ENCODE peak calls at places on chromosomes 1 and 21, in seven cellular contexts. K, M, P, Y, E, T and H are unnamed samples.

GRCh38 chr1:109947582-109948284 is 36.8 kb upstream of the AHCYL1 start:
- DNase-seq in K (no peak), Y (no peak), T (no peak), P (no peak), E (no peak), M (no peak), H (no peak)

GRCh38 chr1:245396615-245397014 is 241.8 kb downstream of the KIF26B start:
- DNase-seq in P (no peak), M (no peak), T (no peak), Y (no peak), K (no peak), E (no peak), H (no peak)

GRCh38 chr21:46621457-46622182 is 13.9 kb upstream of the PRMT2 start:
- DNase-seq in P (no peak), Y (no peak), M (no peak), T (no peak), K (no peak), E (peak; percentile 73), H (no peak)

GRCh38 chr1:170483041-170483440 is 48.9 kb upstream of the GORAB start:
- DNase-seq in T (no peak), P (no peak), E (no peak), K (no peak), Y (no peak), M (no peak), H (no peak)

GRCh38 chr1:58065520-58065919 is 481.0 kb downstream of the OMA1 start:
- DNase-seq in T (no peak), P (no peak), E (no peak), K (no peak), M (no peak), Y (peak; percentile 3), H (no peak)

GRCh38 chr1:1157426-1157913 is 16.2 kb upstream of the TTLL10 start:
- DNase-seq in P (peak; percentile 92), Y (peak; percentile 74), E (peak; percentile 90), M (peak; percentile 90), T (peak; percentile 95), K (peak; percentile 98), H (peak; percentile 40)

GRCh38 chr1:167629681-167630567 is at the start of gene RCSD1:
- DNase-seq in K (no peak), E (no peak), T (peak; percentile 48), M (no peak), P (no peak), Y (no peak), H (peak; percentile 58)

GRCh38 chr1:42934111-42934510 is 24.6 kb downstream of the SLC2A1 start:
- DNase-seq in E (no peak), Y (no peak), K (no peak), M (no peak), T (no peak), P (no peak), H (no peak)

GRCh38 chr1:3318329-3318728 is 136.1 kb upstream of the ARHGEF16 start:
- DNase-seq in M (no peak), Y (no peak), K (no peak), E (no peak), T (no peak), P (no peak), H (no peak)

GRCh38 chr1:40404670-40405462 is 31.3 kb downstream of the SMAP2 start:
- DNase-seq in T (no peak), K (peak; percentile 33), M (peak; percentile 38), Y (peak; percentile 54), E (no peak), P (peak; percentile 42), H (peak; percentile 79)

GRCh38 chr21:34915364-34915834 is 133.7 kb downstream of the RUNX1 start:
- DNase-seq in K (no peak), E (no peak), P (no peak), M (no peak), Y (no peak), T (no peak), H (no peak)

GRCh38 chr1:107105914-107106313 is 34.9 kb upstream of the NTNG1 start:
- DNase-seq in E (no peak), T (no peak), K (no peak), M (no peak), P (no peak), Y (no peak), H (no peak)

GRCh38 chr1:64691631-64692030 is 53.2 kb upstream of the RAVER2 start:
- DNase-seq in P (no peak), Y (no peak), K (peak; percentile 8), M (no peak), E (no peak), T (no peak), H (no peak)

GRCh38 chr21:44441581-44442265 is 13.6 kb upstream of the LRRC3 start:
- DNase-seq in K (no peak), P (no peak), T (no peak), E (no peak), M (no peak), Y (no peak), H (no peak)

GRCh38 chr1:5771788-5772187 is 220.4 kb downstream of the NPHP4 start:
- DNase-seq in M (no peak), T (no peak), E (no peak), P (no peak), K (no peak), Y (no peak), H (no peak)

GRCh38 chr1:10338611-10339010 is 60.3 kb upstream of the PGD start:
- DNase-seq in M (no peak), T (no peak), E (no peak), Y (no peak), K (no peak), P (no peak), H (no peak)

GRCh38 chr1:19815801-19816736 is 986 bp upstream of the RNF186 start:
- DNase-seq in P (peak; percentile 92), M (no peak), Y (no peak), T (no peak), K (no peak), E (no peak), H (no peak)

GRCh38 chr1:42730988-42731387 is 9.0 kb downstream of the CLDN19 start:
- DNase-seq in E (no peak), Y (peak; percentile 36), M (no peak), T (no peak), P (no peak), K (no peak), H (peak; percentile 75)

GRCh38 chr1:244074559-244075171 is 23.6 kb downstream of the ZBTB18 start:
- DNase-seq in M (no peak), P (no peak), T (peak; percentile 27), K (no peak), E (no peak), Y (no peak), H (no peak)

GRCh38 chr1:25109527-25109926 is 122.8 kb downstream of the SYF2 start:
- DNase-seq in E (no peak), M (no peak), K (no peak), T (no peak), Y (no peak), P (no peak), H (no peak)

GRCh38 chr1:243950166-243950565 is 100.1 kb upstream of the AKT3 start:
- DNase-seq in K (peak; percentile 46), Y (peak; percentile 54), M (no peak), P (no peak), E (peak; percentile 27), T (no peak), H (no peak)

GRCh38 chr1:16155537-16156410 is at the start of gene EPHA2:
- DNase-seq in M (peak; percentile 92), K (peak; percentile 64), E (peak; percentile 94), P (peak; percentile 96), T (no peak), Y (peak; percentile 91), H (peak; percentile 21)
- TF ChIP-seq POLR2A in M (peak; percentile 98), K (peak; percentile 95), E (peak; percentile 30), P (peak; percentile 95), T (no peak), Y (peak; percentile 93), H (no peak)

GRCh38 chr1:237851209-237851845 is 39.4 kb downstream of the ZP4 start:
- DNase-seq in P (peak; percentile 56), E (no peak), Y (peak; percentile 58), T (no peak), K (peak; percentile 26), M (no peak), H (peak; percentile 40)
- TF ChIP-seq POLR2A in P (no peak), E (no peak), Y (no peak), T (no peak), K (no peak), M (no peak), H (no peak)

DNA sequence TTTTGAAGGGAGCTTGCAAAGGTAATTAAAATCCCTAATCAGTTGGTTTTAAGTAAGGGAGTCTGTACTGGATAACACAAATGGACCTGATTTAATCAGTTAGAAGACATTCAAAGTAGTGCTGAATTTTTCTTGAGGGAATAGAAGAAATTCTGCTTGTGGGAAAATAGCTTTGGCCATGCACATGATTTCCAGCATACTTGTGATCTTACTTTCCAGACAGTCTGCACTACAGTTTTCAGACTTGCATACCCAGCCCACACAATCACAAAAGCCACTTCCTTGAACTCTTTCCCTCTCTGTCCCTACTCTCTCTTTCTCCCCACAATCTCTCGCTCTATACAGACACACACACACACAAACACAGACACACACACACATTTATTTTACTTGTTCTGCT is 852.1 kb downstream of the PLA2G4A start:
- DNase-seq in T (no peak), K (no peak), E (no peak), Y (no peak), M (no peak), P (no peak), H (no peak)
- TF ChIP-seq POLR2A in T (no peak), K (no peak), E (no peak), Y (no peak), M (no peak), P (no peak), H (no peak)

GRCh38 chr1:15246960-15247614 is at the start of gene FHAD1:
- DNase-seq in Y (peak; percentile 78), P (peak; percentile 80), T (peak; percentile 47), K (peak; percentile 41), E (peak; percentile 44), M (peak; percentile 32), H (peak; percentile 63)

GRCh38 chr1:15243275-15244043 is 3.6 kb upstream of the FHAD1 start:
- DNase-seq in T (no peak), K (no peak), Y (no peak), M (no peak), P (no peak), E (no peak), H (no peak)

GRCh38 chr1:15242766-15243165 is 4.3 kb upstream of the FHAD1 start:
- DNase-seq in E (no peak), K (no peak), P (no peak), M (no peak), Y (no peak), T (no peak), H (no peak)

GRCh38 chr1:15245593-15246325 is 1.3 kb upstream of the FHAD1 start:
- DNase-seq in Y (no peak), K (no peak), M (peak; percentile 26), P (no peak), E (no peak), T (no peak), H (no peak)

DNA sequence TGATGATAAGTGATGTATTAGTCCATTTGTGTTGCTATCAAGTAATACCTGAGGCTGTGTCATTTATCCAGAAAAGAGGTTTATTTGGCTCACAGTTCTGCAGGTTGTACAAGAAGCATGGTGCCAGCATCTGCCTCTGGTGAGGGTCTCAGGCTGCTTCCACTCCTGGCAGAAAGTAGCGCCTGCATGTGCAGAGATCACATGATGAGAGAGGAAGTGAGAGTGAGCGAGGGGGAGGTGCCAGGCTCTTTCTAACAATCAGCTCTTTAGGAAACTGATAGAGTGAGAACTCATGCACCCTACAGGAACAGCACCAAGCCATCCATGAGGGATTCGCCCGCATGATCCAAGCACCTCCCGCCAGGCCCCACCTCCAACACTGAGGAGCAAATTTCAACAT is 2.2 kb upstream of the FHAD1 start:
- DNase-seq in T (no peak), K (no peak), E (no peak), M (no peak), Y (no peak), P (no peak), H (no peak)
- TF ChIP-seq POLR2A in T (no peak), K (no peak), E (no peak), M (no peak), Y (no peak), P (no peak), H (no peak)

GRCh38 chr1:201559679-201560162 is 20.8 kb downstream of the NAV1 start:
- DNase-seq in P (peak; percentile 84), M (peak; percentile 73), K (peak; percentile 68), E (peak; percentile 64), Y (peak; percentile 85), T (peak; percentile 77), H (peak; percentile 83)
- TF ChIP-seq POLR2A in P (no peak), M (no peak), K (no peak), E (no peak), Y (no peak), T (no peak), H (no peak)